ENCODE peak calls at places on chromosomes 16 and 17, in four cellular contexts. T, C, D and G are unnamed samples.

GRCh38 chr16:57000271-57001025 is 11.1 kb downstream of the NLRC5 start:
- DNase-seq in T (no peak), C (no peak), D (no peak), G (no peak)

GRCh38 chr16:57601801-57602478 is 26.5 kb upstream of the ADGRG1 start:
- DNase-seq in T (no peak), C (no peak), D (no peak), G (no peak)

GRCh38 chr17:80947200-80947940 is 44.3 kb upstream of the CHMP6 start:
- DNase-seq in T (no peak), C (no peak), D (no peak), G (no peak)

GRCh38 chr16:67674851-67675578 is 8.4 kb downstream of the C16orf86 start:
- DNase-seq in T (no peak), C (no peak), D (no peak), G (no peak)

GRCh38 chr17:54974758-54975157 is 6.2 kb downstream of the STXBP4 start:
- DNase-seq in T (no peak), C (no peak), D (no peak), G (no peak)

GRCh38 chr17:10803350-10803749 is 549 bp downstream of the TMEM238L start:
- DNase-seq in T (no peak), C (no peak), D (peak), G (no peak)

GRCh38 chr17:46159686-46160085 is 33.5 kb downstream of the KANSL1 start:
- DNase-seq in T (no peak), C (no peak), D (no peak), G (no peak)

GRCh38 chr17:75194879-75195278 is 10.6 kb upstream of the NUP85 start:
- DNase-seq in T (no peak), C (no peak), D (no peak), G (no peak)

GRCh38 chr17:80449930-80450576 is 26.4 kb downstream of the NPTX1 start:
- DNase-seq in T (no peak), C (no peak), D (no peak), G (no peak)

GRCh38 chr17:63365366-63366237 is 80.5 kb downstream of the CYB561 start:
- DNase-seq in T (no peak), C (no peak), D (no peak), G (no peak)

GRCh38 chr16:26709175-26709574 is 357.6 kb upstream of the C16orf82 start:
- DNase-seq in T (no peak), C (peak), D (no peak), G (no peak)

GRCh38 chr17:37084375-37084774 is 135.6 kb downstream of the AATF start:
- DNase-seq in T (no peak), C (no peak), D (no peak), G (no peak)

GRCh38 chr16:84266451-84266850 is 26.6 kb upstream of the KCNG4 start:
- DNase-seq in T (peak), C (peak), D (no peak), G (no peak)